ENCODE peak calls at places on chromosomes 16 and 17, in five cellular contexts. C is kidney epithelial cell, A is T1000, I is GOT3, V is progenitor cell of endocrine pancreas. F is an unnamed sample.

GRCh38 chr17:78019367-78019975 is 61.0 kb downstream of the TNRC6C start:
- DNase-seq in C (no peak), I (no peak), V (no peak), A (no peak), F (no peak)

GRCh38 chr17:8273884-8274444 is 14.5 kb upstream of the RANGRF start:
- DNase-seq in C (no peak), A (no peak), I (no peak), V (no peak), F (no peak)

GRCh38 chr17:75762513-75763268 is 2.3 kb downstream of the GALK1 start:
- DNase-seq in C (no peak), I (no peak), A (no peak), V (no peak), F (no peak)

GRCh38 chr17:8766731-8767130 is 8.4 kb upstream of the SPDYE4 start:
- DNase-seq in A (no peak), I (no peak), V (no peak), C (no peak), F (no peak)

GRCh38 chr17:67514998-67515397 is 137.9 kb downstream of the PITPNC1 start:
- DNase-seq in A (no peak), I (no peak), C (no peak), V (no peak), F (no peak)

GRCh38 chr17:1110844-1111598 is 68.8 kb downstream of the ABR start:
- DNase-seq in A (peak; percentile 94), C (peak; percentile 85), I (peak; percentile 32), V (no peak), F (peak; percentile 87)

GRCh38 chr17:40552806-40553693 is 12.2 kb downstream of the CCR7 start:
- DNase-seq in C (no peak), I (no peak), V (no peak), A (no peak), F (no peak)

GRCh38 chr17:17913695-17914332 is 58.4 kb downstream of the TOM1L2 start:
- DNase-seq in I (no peak), V (no peak), A (peak; percentile 85), C (peak; percentile 85), F (peak; percentile 88)

GRCh38 chr16:81444448-81445121 is at the start of gene CMIP:
- DNase-seq in V (peak; percentile 74), C (no peak), A (peak; percentile 64), I (peak; percentile 54), F (no peak)

GRCh38 chr16:48317614-48318013 is 67.6 kb downstream of the SIAH1 start:
- DNase-seq in I (no peak), A (no peak), V (no peak), C (peak; percentile 23), F (no peak)

F was measured in PC-9.